ENCODE peak calls at places on chromosome 4, in four cellular contexts. K is transverse colon, A is GM12892, Z is GM23338. C is an unnamed sample.

GRCh38 chr4:127251423-127251822 is 381.3 kb upstream of the INTU start:
- DNase-seq in K (no peak), Z (no peak), A (no peak), C (no peak)

GRCh38 chr4:94641702-94642560 is 115.8 kb upstream of the BMPR1B start:
- DNase-seq in Z (no peak), K (no peak), A (no peak), C (no peak)

GRCh38 chr4:99945718-99946345 is 586 bp downstream of the DNAJB14 start:
- DNase-seq in A (no peak), Z (peak; percentile 55), K (no peak), C (no peak)

GRCh38 chr4:150302553-150302952 is 224.3 kb downstream of the DCLK2 start:
- DNase-seq in Z (no peak), A (no peak), K (no peak), C (no peak)

GRCh38 chr4:185833055-185833598 is 21.1 kb upstream of the SORBS2 start:
- DNase-seq in A (no peak), K (no peak), Z (no peak), C (no peak)

GRCh38 chr4:8080754-8081065 is 77.9 kb downstream of the ABLIM2 start:
- DNase-seq in K (no peak), Z (no peak), A (no peak), C (no peak)

GRCh38 chr4:89800527-89801103 is 36.3 kb downstream of the SNCA start:
- DNase-seq in A (no peak), K (no peak), Z (no peak), C (no peak)

GRCh38 chr4:6916587-6917444 is 7.2 kb downstream of the TBC1D14 start:
- DNase-seq in K (peak; percentile 80), Z (no peak), A (no peak), C (peak; percentile 92)

GRCh38 chr4:15702941-15703403 is at the start of gene BST1:
- DNase-seq in Z (peak; percentile 75), K (peak; percentile 81), A (peak; percentile 20), C (peak; percentile 96)

GRCh38 chr4:138202686-138203085 is 39.5 kb downstream of the SLC7A11 start:
- DNase-seq in A (no peak), Z (no peak), K (no peak), C (no peak)

GRCh38 chr4:80255374-80256095 is 10.9 kb upstream of the FGF5 start:
- DNase-seq in Z (no peak), K (no peak), A (no peak), C (no peak)

GRCh38 chr4:110344165-110344564 is 131.8 kb upstream of the ENPEP start:
- DNase-seq in A (no peak), K (peak; percentile 16), Z (peak; percentile 54), C (no peak)

GRCh38 chr4:8724436-8725070 is 132.0 kb downstream of the CPZ start:
- DNase-seq in Z (no peak), A (no peak), K (peak; percentile 3), C (peak; percentile 58)

GRCh38 chr4:38752393-38752961 is 30.3 kb downstream of the TLR10 start:
- DNase-seq in Z (no peak), K (no peak), A (peak; percentile 32), C (no peak)

GRCh38 chr4:39636786-39637185 is 1.9 kb downstream of the SMIM14 start:
- DNase-seq in K (no peak), Z (no peak), A (no peak), C (no peak)

GRCh38 chr4:140130677-140131076 is 23.3 kb downstream of the MAML3 start:
- DNase-seq in K (no peak), Z (no peak), A (no peak), C (no peak)

GRCh38 chr4:99844048-99844447 is 27.4 kb downstream of the DAPP1 start:
- DNase-seq in A (no peak), K (no peak), Z (no peak), C (no peak)

GRCh38 chr4:122744229-122744628 is 11.7 kb downstream of the BBS12 start:
- DNase-seq in K (no peak), A (no peak), Z (no peak), C (no peak)

GRCh38 chr4:3346146-3346545 is 53.3 kb downstream of the RGS12 start:
- DNase-seq in A (no peak), Z (peak; percentile 86), K (peak; percentile 34), C (no peak)

GRCh38 chr4:89071311-89071710 is 14.3 kb upstream of the FAM13A start:
- DNase-seq in K (no peak), Z (no peak), A (no peak), C (no peak)

GRCh38 chr4:61580721-61581377 is 380.7 kb downstream of the ADGRL3 start:
- DNase-seq in Z (no peak), A (no peak), K (no peak), C (no peak)

GRCh38 chr4:100248476-100248875 is 58.2 kb upstream of the DDIT4L start:
- DNase-seq in Z (no peak), A (no peak), K (no peak), C (no peak)

GRCh38 chr4:112279025-112279881 is 6.5 kb downstream of the TIFA start:
- DNase-seq in Z (no peak), A (no peak), K (no peak), C (peak; percentile 69)

GRCh38 chr4:178823673-178824072 is 1381.4 kb upstream of the AGA start:
- DNase-seq in Z (no peak), K (no peak), A (no peak), C (no peak)

GRCh38 chr4:5524451-5524850 is 183.9 kb downstream of the EVC2 start:
- DNase-seq in K (no peak), Z (no peak), A (no peak), C (no peak)

GRCh38 chr4:58849026-58849425 is 1738.8 kb upstream of the IGFBP7 start:
- DNase-seq in K (no peak), Z (no peak), A (no peak), C (no peak)

GRCh38 chr4:76208005-76208765 is 5.4 kb downstream of the SCARB2 start:
- DNase-seq in A (no peak), K (peak; percentile 82), Z (no peak), C (peak; percentile 79)

GRCh38 chr4:114272226-114272625 is 292.8 kb upstream of the ARSJ start:
- DNase-seq in Z (no peak), K (no peak), A (no peak), C (no peak)

GRCh38 chr4:80184791-80185756 is 12.2 kb upstream of the PRDM8 start:
- DNase-seq in K (peak; percentile 21), A (no peak), Z (peak; percentile 70), C (peak; percentile 84)

GRCh38 chr4:73662709-73663546 is 42.7 kb upstream of the RASSF6 start:
- DNase-seq in A (peak; percentile 8), K (no peak), Z (peak; percentile 38), C (no peak)

GRCh38 chr4:2933566-2934076 is 29.6 kb downstream of the NOP14 start:
- DNase-seq in K (no peak), A (no peak), Z (no peak), C (no peak)

GRCh38 chr4:153530284-153530995 is 64.3 kb downstream of the TMEM131L start:
- DNase-seq in A (no peak), K (no peak), Z (no peak), C (no peak)

GRCh38 chr4:112515278-112516075 is 503 bp downstream of the NEUROG2 start:
- DNase-seq in K (no peak), A (no peak), Z (peak; percentile 59), C (no peak)

GRCh38 chr4:1171306-1172227 is 816 bp downstream of the SPON2 start:
- DNase-seq in K (peak; percentile 50), Z (peak; percentile 79), A (no peak), C (peak; percentile 88)

GRCh38 chr4:116599859-116600258 is 485.5 kb downstream of the TRAM1L1 start:
- DNase-seq in K (no peak), A (no peak), Z (peak; percentile 52), C (peak; percentile 58)

GRCh38 chr4:4225915-4226605 is 669 bp downstream of the OTOP1 start:
- DNase-seq in Z (peak; percentile 39), K (no peak), A (no peak), C (no peak)

GRCh38 chr4:57083107-57083506 is 27.1 kb downstream of the IGFBP7 start:
- DNase-seq in A (no peak), K (no peak), Z (no peak), C (no peak)
- TF ChIP-seq POLR2AphosphoS5 in A (no peak), K (peak; percentile 23), Z (no peak), C (no peak)

DNA sequence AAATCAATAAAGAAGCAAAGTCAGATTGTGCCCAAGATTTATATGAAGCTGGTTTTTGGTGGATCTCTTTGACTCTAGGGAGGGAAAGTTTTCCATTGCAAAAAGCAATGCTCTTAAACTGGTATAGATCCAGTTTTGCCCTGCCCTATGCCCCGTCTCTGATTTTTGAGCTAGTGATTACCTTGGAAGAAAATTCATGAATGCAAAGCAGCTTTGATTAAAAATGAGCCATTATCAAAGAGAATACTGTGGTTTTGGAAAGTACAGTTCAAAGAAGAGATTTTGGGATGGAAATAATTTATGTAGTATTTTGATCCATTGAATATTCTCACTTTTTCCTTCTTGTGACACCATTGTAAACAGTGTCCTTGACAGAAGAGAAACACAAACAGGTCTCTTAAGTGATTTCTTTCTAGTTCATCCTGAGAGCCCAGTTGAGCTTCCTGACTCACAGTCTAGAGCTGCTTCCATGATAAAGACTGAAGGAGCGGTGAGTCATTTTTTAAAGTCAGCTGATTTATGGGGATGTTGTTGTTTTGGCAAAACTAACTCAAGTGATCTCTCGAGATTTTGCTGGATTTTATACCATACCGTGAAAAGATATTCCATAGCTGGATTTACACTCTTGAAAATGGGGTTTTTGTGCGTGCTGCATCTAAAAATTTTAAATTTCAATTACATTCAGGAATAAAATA is 76.7 kb downstream of the AFF1 start:
- DNase-seq in Z (peak; percentile 75), A (no peak), K (no peak), C (no peak)
- TF ChIP-seq POLR2AphosphoS5 in Z (no peak), A (no peak), K (peak; percentile 39), C (no peak)

GRCh38 chr4:125389713-125390112 is 75.0 kb downstream of the FAT4 start:
- DNase-seq in K (no peak), Z (no peak), A (no peak), C (no peak)
- TF ChIP-seq POLR2AphosphoS5 in K (peak; percentile 28), Z (no peak), A (no peak), C (no peak)

GRCh38 chr4:105623099-105623498 is 70.7 kb downstream of the ARHGEF38 start:
- DNase-seq in Z (no peak), K (no peak), A (no peak), C (no peak)

GRCh38 chr4:105620640-105621323 is 68.4 kb downstream of the ARHGEF38 start:
- DNase-seq in A (no peak), Z (no peak), K (no peak), C (no peak)

GRCh38 chr4:105624530-105624929 is 72.1 kb downstream of the ARHGEF38 start:
- DNase-seq in K (no peak), Z (no peak), A (no peak), C (no peak)

GRCh38 chr4:105622269-105622668 is 69.8 kb downstream of the ARHGEF38 start:
- DNase-seq in A (no peak), K (no peak), Z (no peak), C (no peak)

DNA sequence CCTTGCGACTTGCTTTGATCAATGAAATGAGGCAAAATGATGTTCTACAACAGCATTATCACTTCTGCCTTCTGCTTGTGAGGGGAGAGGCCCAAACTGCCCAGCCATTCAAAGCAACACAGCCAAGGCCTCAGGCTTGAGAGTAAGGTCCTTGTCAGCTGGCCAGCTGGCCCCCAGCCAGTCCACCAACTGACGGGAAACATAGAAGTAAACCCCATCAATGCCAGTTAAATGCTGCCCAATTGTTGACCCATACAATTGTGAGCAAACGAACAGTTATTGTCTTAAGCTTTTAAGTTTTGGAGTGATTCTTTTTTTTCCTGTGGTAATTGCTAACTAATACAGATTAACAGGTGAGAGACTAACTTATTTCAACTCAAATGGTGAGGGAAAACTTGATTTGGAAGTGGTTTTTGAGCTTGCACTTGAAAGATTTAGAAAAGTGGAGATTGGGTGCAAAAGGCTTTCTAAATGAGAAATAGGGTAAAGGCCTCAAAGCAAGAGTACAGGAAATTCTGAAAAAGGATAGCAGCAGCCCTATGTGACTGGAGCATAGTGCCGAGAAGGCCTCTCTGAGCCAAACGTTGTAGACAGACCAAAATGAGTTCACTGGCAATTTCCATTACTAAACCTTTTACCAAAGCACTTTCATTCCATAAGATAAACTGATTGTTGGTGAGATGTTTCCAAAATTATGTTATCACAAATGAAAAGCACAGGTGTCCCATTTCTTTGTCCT is 66.9 kb downstream of the ARHGEF38 start:
- DNase-seq in K (peak; percentile 64), Z (no peak), A (no peak), C (peak; percentile 84)
- TF ChIP-seq POLR2AphosphoS5 in K (no peak), Z (no peak), A (no peak), C (no peak)